ENCODE peak calls at places on chromosome 5, in seven cellular contexts. Y, K, O, M, T, P and Z are unnamed samples.

GRCh38 chr5:56012281-56012963 is 17.7 kb upstream of the IL6ST start:
- DNase-seq in Y (no peak), K (peak), P (no peak), M (no peak), O (no peak), T (no peak), Z (peak)

GRCh38 chr5:15290953-15291352 is 209.0 kb upstream of the FBXL7 start:
- DNase-seq in M (no peak), T (no peak), K (no peak), O (no peak), Y (no peak), P (no peak), Z (no peak)

GRCh38 chr5:136089804-136090203 is 42.8 kb upstream of the SMAD5 start:
- DNase-seq in T (no peak), K (no peak), O (no peak), Y (no peak), M (no peak), P (no peak), Z (no peak)

GRCh38 chr5:465591-466403 is 22.8 kb downstream of the EXOC3 start:
- DNase-seq in K (no peak), M (peak), O (no peak), Y (no peak), P (no peak), T (no peak), Z (peak)

GRCh38 chr5:164002653-164003052 is 497.2 kb downstream of the MAT2B start:
- DNase-seq in P (no peak), M (no peak), Y (no peak), K (no peak), O (no peak), T (no peak), Z (peak)

GRCh38 chr5:158727108-158727507 is 372.6 kb downstream of the EBF1 start:
- DNase-seq in K (no peak), T (no peak), O (no peak), P (no peak), Y (no peak), M (no peak), Z (no peak)

GRCh38 chr5:118598311-118598710 is 390.0 kb downstream of the DTWD2 start:
- DNase-seq in M (no peak), T (no peak), K (no peak), P (no peak), O (no peak), Y (no peak), Z (no peak)

GRCh38 chr5:103102234-103102633 is 17.7 kb downstream of the GIN1 start:
- DNase-seq in T (no peak), O (no peak), M (no peak), Y (no peak), K (no peak), P (no peak), Z (no peak)

GRCh38 chr5:68046445-68046844 is 169.1 kb upstream of the PIK3R1 start:
- DNase-seq in P (peak), T (no peak), M (peak), K (no peak), O (no peak), Y (no peak), Z (peak)

DNA sequence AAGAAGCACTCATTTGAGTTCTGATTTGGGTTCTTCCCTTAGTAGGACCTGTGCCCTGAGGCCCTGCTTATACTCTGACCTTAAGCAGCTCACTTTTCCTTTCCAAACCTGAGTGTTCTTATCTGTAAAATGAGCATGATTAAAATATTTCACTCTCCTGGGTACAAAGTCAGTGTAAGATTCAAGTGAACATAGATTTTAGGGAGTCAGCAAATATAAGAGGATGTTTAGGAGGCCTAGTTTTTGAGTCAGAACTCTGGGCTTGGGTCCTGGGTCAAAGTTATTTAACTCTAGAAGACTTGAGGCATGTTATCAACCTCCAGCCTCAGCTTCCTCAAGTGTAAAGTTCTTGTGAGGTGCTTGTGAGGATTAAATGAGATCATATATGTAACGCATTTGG is 8.7 kb upstream of the SPARC start:
- DNase-seq in Y (no peak), M (no peak), K (no peak), P (no peak), O (no peak), T (no peak), Z (no peak)
- H3K27ac ChIP-seq in Y (no peak), M (peak), K (no peak), P (no peak), O (no peak), T (no peak), Z (peak)

GRCh38 chr5:132425975-132426524 is 56.5 kb downstream of the SLC22A5 start:
- DNase-seq in O (no peak), K (no peak), T (no peak), M (no peak), Y (no peak), P (no peak), Z (no peak)
- H3K27ac ChIP-seq in O (peak), K (peak), T (peak), M (peak), Y (peak), P (peak), Z (peak)

DNA sequence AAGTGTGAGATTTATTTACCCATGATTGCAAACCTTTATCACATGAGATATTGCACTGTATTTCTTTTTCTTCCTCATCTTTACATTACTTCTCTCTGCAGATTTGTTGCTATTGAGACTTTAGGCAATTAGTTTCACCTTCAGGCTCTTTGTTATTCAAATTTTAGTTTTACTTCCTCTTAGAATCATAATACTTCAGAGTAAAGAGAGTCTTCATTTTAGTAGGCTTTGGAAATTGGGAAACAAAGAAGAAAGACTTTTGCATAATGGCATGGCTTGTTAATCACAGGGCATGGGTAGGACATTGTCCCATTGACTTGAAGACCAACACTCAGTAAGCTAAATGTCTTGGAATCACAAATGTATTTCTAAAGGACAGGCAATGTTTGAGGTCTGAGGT is 1.2 kb upstream of the PCDHGA5 start:
- DNase-seq in M (no peak), O (no peak), K (no peak), T (no peak), P (no peak), Y (no peak), Z (no peak)
- H3K27ac ChIP-seq in M (no peak), O (no peak), K (no peak), T (no peak), P (no peak), Y (no peak), Z (no peak)

DNA sequence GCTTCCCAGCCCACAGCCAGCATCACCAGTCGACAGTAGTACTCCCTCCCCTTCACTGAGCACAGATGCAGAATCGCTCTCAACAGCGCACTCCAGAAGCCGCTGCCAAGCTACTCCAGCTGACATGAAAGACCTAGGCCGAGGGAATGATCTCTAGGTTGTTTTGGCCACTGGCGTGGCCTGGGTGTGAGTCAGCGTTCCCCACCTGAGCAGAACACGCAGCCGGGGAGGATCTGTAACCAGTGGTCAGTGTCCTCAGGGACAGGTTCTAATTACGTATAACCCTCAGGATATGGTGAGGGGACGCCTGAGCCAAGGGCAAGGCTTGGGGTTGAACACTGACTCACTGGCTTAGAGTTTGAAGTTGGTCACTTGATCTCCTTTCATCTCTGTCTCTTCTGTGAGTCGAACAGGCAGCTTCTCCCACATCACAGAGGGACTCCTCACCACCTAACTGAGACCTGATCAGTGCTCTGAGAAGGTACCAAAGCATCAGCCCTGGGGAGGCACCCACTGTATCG is 76.9 kb upstream of the IL17B start:
- DNase-seq in Y (no peak), P (peak), K (no peak), M (no peak), T (no peak), O (no peak), Z (peak)
- H3K27ac ChIP-seq in Y (no peak), P (peak), K (peak), M (peak), T (no peak), O (peak), Z (peak)

GRCh38 chr5:172600571-172600970 is 40.5 kb upstream of the NEURL1B start:
- DNase-seq in T (no peak), K (no peak), M (no peak), Y (no peak), O (no peak), P (no peak), Z (no peak)
- H3K27ac ChIP-seq in T (no peak), K (no peak), M (peak), Y (no peak), O (no peak), P (no peak), Z (no peak)

DNA sequence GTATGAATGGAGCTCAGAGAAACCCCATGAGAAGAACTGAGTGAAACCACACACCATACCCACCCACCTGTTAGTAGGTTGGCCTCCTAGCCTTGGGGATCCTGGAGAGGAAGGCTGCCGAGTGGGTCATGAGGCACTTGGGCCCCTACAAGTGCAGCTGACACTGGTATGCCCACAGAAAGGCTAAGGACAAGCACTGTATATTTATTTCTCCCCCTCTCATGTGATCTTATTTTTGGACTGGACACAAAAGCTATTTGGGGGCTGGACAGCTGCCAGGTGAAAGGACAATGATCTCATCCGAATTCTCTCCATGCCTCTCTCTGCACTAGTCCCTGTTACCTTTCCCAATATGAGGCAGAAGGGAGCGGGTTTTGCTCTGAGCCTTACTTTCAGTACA is 12.0 kb upstream of the FGF1 start:
- DNase-seq in M (peak), O (no peak), T (no peak), P (no peak), K (no peak), Y (no peak), Z (peak)
- H3K27ac ChIP-seq in M (peak), O (peak), T (no peak), P (no peak), K (no peak), Y (no peak), Z (peak)

DNA sequence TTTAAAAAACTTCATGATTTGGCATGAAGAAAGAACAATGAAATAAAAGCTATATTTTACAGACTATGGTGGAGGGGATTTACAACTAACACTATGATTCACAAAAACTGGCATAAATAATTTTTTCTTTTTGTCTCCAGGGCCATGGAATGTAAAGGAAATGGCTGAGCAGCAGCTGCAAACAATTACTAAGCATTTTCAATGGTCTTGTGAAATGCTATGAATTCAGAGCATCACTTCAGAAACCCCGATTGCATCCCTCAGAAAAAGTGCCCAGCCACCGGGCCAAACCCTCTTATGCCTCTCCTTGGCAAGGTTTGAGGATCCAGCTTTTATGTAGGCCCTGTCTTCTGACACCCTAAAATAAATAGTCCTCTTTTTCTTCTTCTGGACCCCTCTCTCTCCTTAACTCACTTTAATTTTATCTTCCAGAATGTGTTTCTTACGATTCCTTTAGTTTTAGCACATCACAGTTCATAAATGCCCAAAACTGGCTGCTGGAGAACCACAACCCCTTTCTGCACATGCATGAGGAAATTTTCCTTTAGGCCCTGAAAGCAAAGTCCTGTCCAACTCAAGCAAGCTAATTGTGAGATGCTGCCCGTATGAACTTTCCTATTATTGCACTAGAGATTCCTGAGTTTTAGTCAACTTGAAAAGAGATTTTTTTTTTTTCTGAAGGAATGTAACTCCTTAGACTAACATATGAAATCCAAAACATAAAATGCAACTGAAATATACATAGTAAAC is 51.9 kb upstream of the DAB2 start:
- DNase-seq in K (no peak), P (no peak), O (no peak), T (no peak), Y (no peak), M (no peak), Z (peak)
- H3K27ac ChIP-seq in K (no peak), P (no peak), O (no peak), T (no peak), Y (no peak), M (no peak), Z (peak)

GRCh38 chr5:80656425-80656824 is 1.6 kb upstream of the DHFR start:
- DNase-seq in O (no peak), K (no peak), M (no peak), Y (no peak), T (no peak), P (no peak), Z (no peak)
- H3K27ac ChIP-seq in O (no peak), K (no peak), M (no peak), Y (no peak), T (peak), P (no peak), Z (peak)